ENCODE peak calls at places on chromosomes 5 and 9, in four cellular contexts. R is GM10248, U is right atrium auricular region, N is uterus. E is an unnamed sample.

GRCh38 chr5:69213513-69214215 is 21.0 kb upstream of the CDK7 start:
- DNase-seq in N (no peak), U (no peak), R (no peak), E (peak; percentile 65)

GRCh38 chr9:115164511-115164974 is 46.6 kb upstream of the TNC start:
- DNase-seq in N (no peak), R (no peak), U (no peak), E (no peak)

GRCh38 chr9:12776775-12777055 is 1.9 kb downstream of the LURAP1L start:
- DNase-seq in U (no peak), R (no peak), N (no peak), E (no peak)

GRCh38 chr5:116520706-116521105 is 53.9 kb downstream of the SEMA6A start:
- DNase-seq in R (no peak), N (peak; percentile 19), U (no peak), E (no peak)

GRCh38 chr9:113650207-113651131 is 186.9 kb downstream of the RGS3 start:
- DNase-seq in R (no peak), N (no peak), U (no peak), E (no peak)

GRCh38 chr5:172443441-172444109 is 10.8 kb downstream of the SH3PXD2B start:
- DNase-seq in U (peak; percentile 95), R (no peak), N (peak; percentile 95), E (no peak)

GRCh38 chr5:8060235-8061139 is 191.5 kb downstream of the MTRR start:
- DNase-seq in R (no peak), N (no peak), U (no peak), E (no peak)

GRCh38 chr5:179227578-179228311 is 117.5 kb downstream of the ADAMTS2 start:
- DNase-seq in R (no peak), N (no peak), U (no peak), E (peak; percentile 83)

GRCh38 chr9:74681901-74682300 is 184.8 kb downstream of the RORB start:
- DNase-seq in U (no peak), N (no peak), R (no peak), E (no peak)

GRCh38 chr5:113147088-113147487 is 170.5 kb downstream of the DCP2 start:
- DNase-seq in R (no peak), N (no peak), U (no peak), E (no peak)

GRCh38 chr5:179385892-179386291 is 40.6 kb upstream of the ADAMTS2 start:
- DNase-seq in U (no peak), R (no peak), N (no peak), E (peak; percentile 40)

GRCh38 chr5:93579561-93580386 is 1.2 kb downstream of the NR2F1-AS1 start:
- DNase-seq in R (peak; percentile 31), U (no peak), N (no peak), E (peak; percentile 86)

GRCh38 chr5:23302438-23302837 is 205.0 kb upstream of the PRDM9 start:
- DNase-seq in U (no peak), N (no peak), R (no peak), E (no peak)